ENCODE peak calls at places on chromosomes 13 and 19, in four cellular contexts. One of them, this sample, is unnamed. For H3K36me3, the result is how much of the 10 kb centered on the place peaks cover.

GRCh38 chr13:30158774-30159445 is 148.4 kb downstream of the KATNAL1 start:
- DNase-seq in PC-3: peak
- DNase-seq in colonic mucosa: no peak
- DNase-seq in IMR-90: peak
- DNase-seq in this sample: no peak

GRCh38 chr13:44278164-44278563 is 95.5 kb upstream of the SERP2 start:
- DNase-seq in IMR-90: no peak
- DNase-seq in PC-3: no peak
- DNase-seq in colonic mucosa: no peak
- DNase-seq in this sample: no peak

GRCh38 chr13:91778123-91778522 is 379.7 kb downstream of the GPC5 start:
- DNase-seq in colonic mucosa: no peak
- DNase-seq in IMR-90: no peak
- DNase-seq in PC-3: no peak
- DNase-seq in this sample: no peak

GRCh38 chr19:14160017-14160703 is 23.8 kb upstream of the ASF1B start:
- DNase-seq in PC-3: no peak
- DNase-seq in colonic mucosa: no peak
- DNase-seq in IMR-90: no peak
- DNase-seq in this sample: no peak

GRCh38 chr19:15169541-15170285 is 31.1 kb downstream of the NOTCH3 start:
- DNase-seq in IMR-90: no peak
- DNase-seq in colonic mucosa: no peak
- DNase-seq in PC-3: no peak
- DNase-seq in this sample: no peak

GRCh38 chr19:50896591-50897190 is 14.5 kb downstream of the KLK4 start:
- DNase-seq in colonic mucosa: no peak
- DNase-seq in IMR-90: peak
- DNase-seq in PC-3: peak
- DNase-seq in this sample: peak

GRCh38 chr19:45331411-45331810 is 8.7 kb upstream of the CKM start:
- DNase-seq in colonic mucosa: no peak
- DNase-seq in PC-3: no peak
- DNase-seq in IMR-90: no peak
- DNase-seq in this sample: no peak

GRCh38 chr13:30804474-30804873 is 69.1 kb downstream of the ALOX5AP start:
- DNase-seq in colonic mucosa: no peak
- DNase-seq in IMR-90: no peak
- DNase-seq in PC-3: no peak
- DNase-seq in this sample: no peak

GRCh38 chr19:31483226-31483857 is 134.1 kb upstream of the TSHZ3 start:
- DNase-seq in IMR-90: no peak
- DNase-seq in PC-3: no peak
- DNase-seq in colonic mucosa: no peak
- DNase-seq in this sample: no peak

GRCh38 chr19:14404322-14404721 is 14.8 kb downstream of the DDX39A start:
- DNase-seq in IMR-90: no peak
- DNase-seq in PC-3: no peak
- DNase-seq in colonic mucosa: no peak
- DNase-seq in this sample: no peak

GRCh38 chr13:99028890-99029289 is 51.0 kb upstream of the DOCK9 start:
- DNase-seq in PC-3: no peak
- DNase-seq in IMR-90: no peak
- DNase-seq in colonic mucosa: peak
- DNase-seq in this sample: no peak

GRCh38 chr13:112603641-112604220 is 15.8 kb upstream of the TUBGCP3 start:
- DNase-seq in colonic mucosa: no peak
- DNase-seq in IMR-90: peak
- DNase-seq in PC-3: peak
- DNase-seq in this sample: no peak

GRCh38 chr19:17406039-17406886 is 833 bp upstream of the BST2 start:
- DNase-seq in PC-3: no peak
- DNase-seq in IMR-90: no peak
- DNase-seq in colonic mucosa: no peak
- DNase-seq in this sample: no peak

GRCh38 chr13:98693756-98694155 is 58.7 kb downstream of the SLC15A1 start:
- DNase-seq in IMR-90: no peak
- DNase-seq in colonic mucosa: no peak
- DNase-seq in PC-3: no peak
- DNase-seq in this sample: no peak

GRCh38 chr19:3184847-3185481 is 766 bp upstream of the NCLN start:
- DNase-seq in PC-3: no peak
- DNase-seq in IMR-90: no peak
- DNase-seq in colonic mucosa: peak
- DNase-seq in this sample: no peak

GRCh38 chr19:2952953-2953481 is 8.2 kb upstream of the ZNF77 start:
- DNase-seq in PC-3: peak
- DNase-seq in colonic mucosa: peak
- DNase-seq in IMR-90: no peak
- DNase-seq in this sample: peak

GRCh38 chr19:3932931-3933810 is at the start of gene NMRK2:
- DNase-seq in IMR-90: no peak
- DNase-seq in colonic mucosa: no peak
- DNase-seq in PC-3: no peak
- DNase-seq in this sample: no peak

GRCh38 chr19:11737964-11738745 is 591 bp downstream of the ZNF823 start:
- DNase-seq in IMR-90: peak
- DNase-seq in colonic mucosa: peak
- DNase-seq in PC-3: peak
- DNase-seq in this sample: no peak

GRCh38 chr13:71602327-71602726 is 264.7 kb downstream of the DACH1 start:
- DNase-seq in PC-3: no peak
- DNase-seq in IMR-90: no peak
- DNase-seq in colonic mucosa: no peak
- DNase-seq in this sample: no peak

GRCh38 chr13:28628250-28628649 is 30.7 kb upstream of the POMP start:
- DNase-seq in PC-3: no peak
- DNase-seq in IMR-90: no peak
- DNase-seq in colonic mucosa: no peak
- DNase-seq in this sample: no peak

GRCh38 chr13:99847318-99847750 is 124.2 kb downstream of the ZIC5 start:
- DNase-seq in colonic mucosa: no peak
- DNase-seq in IMR-90: no peak
- DNase-seq in PC-3: no peak
- DNase-seq in this sample: no peak

GRCh38 chr19:33245948-33246728 is 20.5 kb upstream of the SLC7A10 start:
- DNase-seq in PC-3: no peak
- DNase-seq in IMR-90: no peak
- DNase-seq in colonic mucosa: no peak
- DNase-seq in this sample: no peak

GRCh38 chr13:67421475-67421874 is 191.3 kb upstream of the PCDH9 start:
- DNase-seq in IMR-90: no peak
- DNase-seq in colonic mucosa: no peak
- DNase-seq in PC-3: no peak
- DNase-seq in this sample: no peak

GRCh38 chr19:35030257-35031071 is at the start of gene SCN1B:
- DNase-seq in PC-3: peak
- DNase-seq in IMR-90: peak
- DNase-seq in colonic mucosa: no peak
- DNase-seq in this sample: no peak

GRCh38 chr19:19661675-19662251 is 1.7 kb downstream of the ATP13A1 start:
- DNase-seq in colonic mucosa: no peak
- DNase-seq in PC-3: no peak
- DNase-seq in IMR-90: no peak
- DNase-seq in this sample: no peak

GRCh38 chr19:7833225-7834156 is 3.5 kb downstream of the EVI5L start:
- DNase-seq in IMR-90: peak
- DNase-seq in PC-3: peak
- DNase-seq in colonic mucosa: peak
- DNase-seq in this sample: peak

GRCh38 chr13:92317066-92317465 is 909.5 kb upstream of the GPC6 start:
- DNase-seq in IMR-90: peak
- DNase-seq in colonic mucosa: no peak
- DNase-seq in PC-3: no peak
- DNase-seq in this sample: no peak

GRCh38 chr19:29760752-29761502 is 45.9 kb upstream of the C19orf12 start:
- DNase-seq in IMR-90: no peak
- DNase-seq in PC-3: no peak
- DNase-seq in colonic mucosa: peak
- DNase-seq in this sample: no peak

GRCh38 chr13:57557979-57558529 is 73.5 kb upstream of the PCDH17 start:
- DNase-seq in PC-3: peak
- DNase-seq in IMR-90: no peak
- DNase-seq in colonic mucosa: no peak
- DNase-seq in this sample: no peak

GRCh38 chr13:45295536-45295935 is 45.4 kb downstream of the TPT1 start:
- DNase-seq in colonic mucosa: no peak
- DNase-seq in PC-3: no peak
- DNase-seq in IMR-90: peak
- DNase-seq in this sample: no peak

GRCh38 chr19:47832723-47833122 is 11.0 kb downstream of the CRX start:
- DNase-seq in PC-3: no peak
- DNase-seq in IMR-90: no peak
- DNase-seq in colonic mucosa: no peak
- DNase-seq in this sample: no peak

GRCh38 chr13:112202966-112203365 is 136.0 kb downstream of the SOX1 start:
- DNase-seq in IMR-90: no peak
- DNase-seq in PC-3: no peak
- DNase-seq in colonic mucosa: no peak
- DNase-seq in this sample: no peak

GRCh38 chr19:18440421-18440877 is 2.5 kb upstream of the ISYNA1 start:
- DNase-seq in IMR-90: no peak
- DNase-seq in PC-3: peak
- DNase-seq in colonic mucosa: no peak
- DNase-seq in this sample: no peak
- TF ChIP-seq CTCF in IMR-90: peak
- TF ChIP-seq CTCF in PC-3: peak
- TF ChIP-seq CTCF in colonic mucosa: peak
- TF ChIP-seq CTCF in this sample: peak

DNA sequence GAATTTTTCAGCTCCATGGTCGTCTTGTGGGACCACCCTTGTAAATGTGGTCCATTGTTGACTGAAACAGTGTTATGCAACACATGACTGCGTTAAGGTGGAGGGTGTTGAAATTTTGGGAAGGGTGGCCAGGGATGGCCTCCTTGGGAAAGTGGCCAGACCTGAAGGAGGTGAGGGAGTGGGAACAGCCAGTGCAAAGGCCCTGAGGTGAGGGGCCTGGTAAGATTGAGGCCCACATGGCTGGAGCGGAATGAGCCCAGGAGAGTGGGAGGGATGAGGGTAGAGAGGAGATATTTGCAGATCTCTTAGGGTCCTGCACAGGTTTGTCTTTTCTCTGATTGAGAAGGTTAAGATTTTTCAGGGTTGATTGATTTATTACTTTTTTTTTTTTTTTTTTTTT is 18.2 kb downstream of the SIPA1L3 start:
- DNase-seq in IMR-90: no peak
- DNase-seq in colonic mucosa: no peak
- DNase-seq in PC-3: no peak
- DNase-seq in this sample: no peak
- H3K9ac ChIP-seq in IMR-90: no peak
- H3K9ac ChIP-seq in colonic mucosa: no peak
- H3K9ac ChIP-seq in PC-3: no peak
- H3K9ac ChIP-seq in this sample: no peak

GRCh38 chr13:95193509-95194230 is 107.6 kb downstream of the ABCC4 start:
- DNase-seq in colonic mucosa: no peak
- DNase-seq in PC-3: no peak
- DNase-seq in IMR-90: no peak
- DNase-seq in this sample: no peak

GRCh38 chr13:95188128-95188527 is 113.1 kb downstream of the ABCC4 start:
- DNase-seq in colonic mucosa: no peak
- DNase-seq in PC-3: no peak
- DNase-seq in IMR-90: no peak
- DNase-seq in this sample: no peak

GRCh38 chr13:95195146-95195545 is 106.1 kb downstream of the ABCC4 start:
- DNase-seq in colonic mucosa: no peak
- DNase-seq in IMR-90: no peak
- DNase-seq in PC-3: no peak
- DNase-seq in this sample: no peak

GRCh38 chr13:95192998-95193397 is 108.3 kb downstream of the ABCC4 start:
- DNase-seq in IMR-90: no peak
- DNase-seq in colonic mucosa: no peak
- DNase-seq in PC-3: no peak
- DNase-seq in this sample: no peak

GRCh38 chr13:95191821-95192220 is 109.4 kb downstream of the ABCC4 start:
- DNase-seq in IMR-90: peak
- DNase-seq in PC-3: peak
- DNase-seq in colonic mucosa: peak
- DNase-seq in this sample: no peak
- H3K36me3 ChIP-seq in IMR-90: under half
- H3K36me3 ChIP-seq in PC-3: under half
- H3K36me3 ChIP-seq in colonic mucosa: under half
- H3K36me3 ChIP-seq in this sample: under half

GRCh38 chr13:39655569-39656324 is at the start of gene COG6:
- DNase-seq in PC-3: peak
- DNase-seq in IMR-90: peak
- DNase-seq in colonic mucosa: peak
- DNase-seq in this sample: peak
- TF ChIP-seq CTCF in PC-3: no peak
- TF ChIP-seq CTCF in IMR-90: no peak
- TF ChIP-seq CTCF in colonic mucosa: no peak
- TF ChIP-seq CTCF in this sample: no peak

DNA sequence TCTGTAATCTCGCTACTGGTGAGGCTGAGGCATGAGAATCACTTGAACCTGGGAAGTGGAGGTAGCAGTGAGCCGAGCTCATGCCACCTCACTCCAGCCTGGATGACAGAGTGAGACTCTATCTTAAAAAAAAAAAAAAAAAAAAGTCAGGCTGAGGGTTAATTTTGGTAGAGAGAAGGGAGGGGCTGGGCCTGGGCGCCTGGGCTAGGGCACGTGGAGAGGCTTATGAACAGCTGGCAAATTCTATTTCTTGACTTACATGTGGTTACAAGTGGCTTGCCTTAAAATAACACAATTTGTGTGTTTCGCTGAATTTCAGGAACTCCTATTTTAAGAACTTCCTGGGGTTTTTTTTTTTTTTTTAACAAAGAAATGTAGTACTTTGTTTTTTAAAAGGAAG is 47.6 kb upstream of the MAP3K10 start:
- DNase-seq in IMR-90: no peak
- DNase-seq in PC-3: no peak
- DNase-seq in colonic mucosa: no peak
- DNase-seq in this sample: no peak
- H3K9ac ChIP-seq in IMR-90: no peak
- H3K9ac ChIP-seq in PC-3: no peak
- H3K9ac ChIP-seq in colonic mucosa: no peak
- H3K9ac ChIP-seq in this sample: no peak

GRCh38 chr19:1168562-1168873 is 5.5 kb downstream of the SBNO2 start:
- DNase-seq in IMR-90: no peak
- DNase-seq in PC-3: no peak
- DNase-seq in colonic mucosa: no peak
- DNase-seq in this sample: no peak
- H3K36me3 ChIP-seq in IMR-90: under half
- H3K36me3 ChIP-seq in PC-3: under half
- H3K36me3 ChIP-seq in colonic mucosa: under half
- H3K36me3 ChIP-seq in this sample: under half

GRCh38 chr19:1601613-1602064 is 3.6 kb downstream of the UQCR11 start:
- DNase-seq in IMR-90: no peak
- DNase-seq in PC-3: peak
- DNase-seq in colonic mucosa: no peak
- DNase-seq in this sample: no peak
- TF ChIP-seq CTCF in IMR-90: peak
- TF ChIP-seq CTCF in PC-3: no peak
- TF ChIP-seq CTCF in colonic mucosa: no peak
- TF ChIP-seq CTCF in this sample: peak